ENCODE peak calls at places on chromosomes 13 and 19, in six cellular contexts. Q is KBM-7; O is body of pancreas; N is nephron progenitor cell; G is Jurkat, Clone E6-1; V is activated naive CD8-positive, alpha-beta T cell treated with anti-CD3 and anti-CD28 coated beads for 36 hours. Y is an unnamed sample.
A peak's percentile ranks its signal among the peaks of the same experiment; 100 is the strongest.

GRCh38 chr13:79500829-79501228 is 19.9 kb downstream of the NDFIP2 start:
- DNase-seq in Q (no peak), O (no peak), N (no peak), G (no peak), V (no peak), Y (no peak)

GRCh38 chr19:17860331-17860992 is 752 bp downstream of the RPL18A start:
- DNase-seq in Q (no peak), O (no peak), N (no peak), G (no peak), V (no peak), Y (no peak)

GRCh38 chr19:56111601-56112312 is 9.3 kb downstream of the ZNF787 start:
- DNase-seq in Q (no peak), O (peak; percentile 69), N (no peak), G (no peak), V (peak; percentile 57), Y (peak; percentile 79)

GRCh38 chr13:110347535-110348308 is 40.6 kb downstream of the COL4A2 start:
- DNase-seq in Q (no peak), O (no peak), N (no peak), G (no peak), V (no peak), Y (no peak)

GRCh38 chr13:94389544-94390351 is 89.7 kb downstream of the DCT start:
- DNase-seq in Q (no peak), O (no peak), N (peak; percentile 4), G (no peak), V (no peak), Y (no peak)

GRCh38 chr19:19477705-19478383 is 37.5 kb downstream of the TSSK6 start:
- DNase-seq in Q (no peak), O (no peak), N (no peak), G (no peak), V (no peak), Y (no peak)

GRCh38 chr13:23673867-23674605 is 103.8 kb downstream of the TNFRSF19 start:
- DNase-seq in Q (no peak), O (no peak), N (no peak), G (no peak), V (no peak), Y (no peak)

GRCh38 chr19:48461982-48462655 is 6.7 kb downstream of the KCNJ14 start:
- DNase-seq in Q (no peak), O (no peak), N (no peak), G (no peak), V (no peak), Y (peak; percentile 85)

GRCh38 chr13:78660130-78660857 is 1.3 kb upstream of the OBI1 start:
- DNase-seq in Q (no peak), O (peak; percentile 5), N (no peak), G (no peak), V (peak; percentile 8), Y (peak; percentile 45)

GRCh38 chr19:19457691-19458090 is 52.2 kb downstream of the GATAD2A start:
- DNase-seq in Q (no peak), O (no peak), N (no peak), G (no peak), V (no peak), Y (no peak)

GRCh38 chr13:85383291-85383690 is 415.9 kb downstream of the SLITRK6 start:
- DNase-seq in Q (no peak), O (no peak), N (no peak), G (no peak), V (no peak), Y (no peak)

GRCh38 chr19:18418034-18418724 is 1.0 kb upstream of the SSBP4 start:
- DNase-seq in Q (no peak), O (peak; percentile 44), N (no peak), G (no peak), V (no peak), Y (no peak)

GRCh38 chr19:19591133-19591825 is 27.2 kb downstream of the PBX4 start:
- DNase-seq in Q (no peak), O (peak; percentile 72), N (no peak), G (no peak), V (peak; percentile 69), Y (no peak)

GRCh38 chr19:30649934-30650614 is 277.9 kb downstream of the ZNF536 start:
- DNase-seq in Q (peak; percentile 51), O (peak; percentile 69), N (peak; percentile 44), G (peak; percentile 42), V (peak; percentile 22), Y (peak; percentile 70)

GRCh38 chr13:110826861-110827672 is 87.8 kb downstream of the ANKRD10 start:
- DNase-seq in Q (peak; percentile 23), O (peak; percentile 42), N (no peak), G (no peak), V (no peak), Y (peak; percentile 93)

Y was measured in testis.